ENCODE peak calls at places on chromosomes 12 and 14, in ten cellular contexts. S, D, E, O, I, X, H, L, W and C are unnamed samples.
A peak's percentile ranks its signal among the peaks of the same experiment; 100 is the strongest.

GRCh38 chr14:22776215-22776614 is 9.7 kb downstream of the OXA1L start:
- DNase-seq in S (no peak), D (no peak), E (no peak), O (no peak), I (no peak), X (no peak), H (no peak), L (no peak), W (no peak), C (no peak)

GRCh38 chr12:95548056-95548538 is 3.2 kb downstream of the USP44 start:
- DNase-seq in S (peak; percentile 19), D (no peak), E (peak; percentile 76), O (no peak), I (no peak), X (no peak), H (no peak), L (peak; percentile 39), W (peak; percentile 25), C (peak; percentile 69)

GRCh38 chr12:45369065-45369464 is 153.2 kb downstream of the ANO6 start:
- DNase-seq in S (no peak), D (no peak), E (no peak), O (peak; percentile 83), I (peak; percentile 65), X (peak; percentile 23), H (no peak), L (no peak), W (no peak), C (no peak)

GRCh38 chr14:74377976-74378690 is 29.9 kb downstream of the VRTN start:
- DNase-seq in S (no peak), D (no peak), E (no peak), O (no peak), I (no peak), X (no peak), H (no peak), L (no peak), W (no peak), C (no peak)

GRCh38 chr14:60922050-60922449 is 58.8 kb downstream of the TRMT5 start:
- DNase-seq in S (no peak), D (no peak), E (no peak), O (peak; percentile 62), I (no peak), X (no peak), H (no peak), L (no peak), W (no peak), C (no peak)

GRCh38 chr12:87127272-87127671 is 871.1 kb upstream of the MGAT4C start:
- DNase-seq in S (no peak), D (no peak), E (no peak), O (peak; percentile 61), I (peak; percentile 49), X (no peak), H (no peak), L (no peak), W (no peak), C (no peak)

GRCh38 chr12:22230280-22230794 is 104.2 kb downstream of the ST8SIA1 start:
- DNase-seq in S (no peak), D (no peak), E (no peak), O (peak; percentile 69), I (no peak), X (no peak), H (no peak), L (no peak), W (no peak), C (no peak)

GRCh38 chr12:57454566-57455373 is at the start of gene INHBE:
- DNase-seq in S (no peak), D (peak; percentile 84), E (no peak), O (peak; percentile 96), I (peak; percentile 78), X (peak; percentile 94), H (no peak), L (no peak), W (no peak), C (no peak)

GRCh38 chr12:7832059-7832696 is 40.5 kb downstream of the SLC2A14 start:
- DNase-seq in S (peak; percentile 13), D (peak; percentile 80), E (no peak), O (peak; percentile 71), I (peak; percentile 78), X (peak; percentile 27), H (peak; percentile 46), L (peak; percentile 48), W (no peak), C (no peak)
- TF ChIP-seq CTCF in S (no peak), D (peak; percentile 86), E (no peak), O (peak; percentile 71), I (peak; percentile 66), X (peak; percentile 68), H (peak; percentile 36), L (peak; percentile 44), W (peak; percentile 53), C (peak; percentile 69)

DNA sequence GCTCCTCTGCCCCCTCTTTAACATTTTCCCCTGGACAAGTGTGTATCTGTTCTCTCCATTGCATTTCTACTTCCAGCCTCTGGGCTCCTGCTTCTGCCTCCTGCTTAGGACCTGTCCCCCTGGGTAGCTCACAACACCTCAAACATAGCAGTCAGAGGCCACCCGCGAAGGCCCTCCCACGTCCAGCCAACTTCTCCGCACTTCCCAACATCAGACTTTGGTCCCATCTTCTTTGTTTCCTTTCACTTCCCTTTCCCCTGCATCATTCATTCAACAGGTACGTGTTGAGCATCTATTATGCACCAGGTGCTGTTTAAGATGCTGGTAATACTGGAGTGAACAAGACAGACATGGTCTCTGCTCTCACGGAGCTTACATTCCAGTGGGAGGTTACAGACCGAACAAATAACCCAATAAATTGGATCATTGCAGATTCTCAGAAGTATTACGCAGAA is 3.1 kb downstream of the C12orf57 start:
- DNase-seq in S (no peak), D (no peak), E (no peak), O (no peak), I (no peak), X (no peak), H (no peak), L (no peak), W (no peak), C (no peak)
- TF ChIP-seq CTCF in S (no peak), D (no peak), E (no peak), O (no peak), I (no peak), X (no peak), H (no peak), L (no peak), W (no peak), C (no peak)

GRCh38 chr12:46934374-46935111 is 108.7 kb upstream of the SLC38A4 start:
- DNase-seq in S (no peak), D (no peak), E (no peak), O (no peak), I (no peak), X (no peak), H (no peak), L (no peak), W (no peak), C (no peak)

GRCh38 chr12:46935448-46935847 is 109.7 kb upstream of the SLC38A4 start:
- DNase-seq in S (no peak), D (no peak), E (no peak), O (no peak), I (no peak), X (no peak), H (no peak), L (no peak), W (no peak), C (no peak)

GRCh38 chr12:46936042-46936441 is 110.2 kb upstream of the SLC38A4 start:
- DNase-seq in S (no peak), D (no peak), E (no peak), O (no peak), I (no peak), X (no peak), H (no peak), L (no peak), W (no peak), C (no peak)

GRCh38 chr12:46930101-46930500 is 104.3 kb upstream of the SLC38A4 start:
- DNase-seq in S (no peak), D (no peak), E (no peak), O (no peak), I (no peak), X (no peak), H (no peak), L (no peak), W (no peak), C (no peak)

GRCh38 chr12:46933947-46934346 is 108.2 kb upstream of the SLC38A4 start:
- DNase-seq in S (no peak), D (no peak), E (no peak), O (peak; percentile 77), I (peak; percentile 79), X (no peak), H (peak; percentile 28), L (peak; percentile 20), W (no peak), C (no peak)
- TF ChIP-seq CTCF in S (no peak), D (peak; percentile 47), E (peak; percentile 30), O (peak; percentile 81), I (peak; percentile 70), X (peak; percentile 65), H (peak; percentile 38), L (peak; percentile 65), W (peak; percentile 63), C (peak; percentile 68)

GRCh38 chr12:74899031-74899829 is 310.4 kb downstream of the KCNC2 start:
- DNase-seq in S (no peak), D (no peak), E (no peak), O (no peak), I (no peak), X (no peak), H (no peak), L (no peak), W (no peak), C (no peak)

GRCh38 chr12:74900232-74900631 is 309.4 kb downstream of the KCNC2 start:
- DNase-seq in S (no peak), D (no peak), E (no peak), O (no peak), I (no peak), X (no peak), H (no peak), L (no peak), W (no peak), C (no peak)

GRCh38 chr12:74897425-74898211 is 312.0 kb downstream of the KCNC2 start:
- DNase-seq in S (no peak), D (no peak), E (no peak), O (no peak), I (no peak), X (no peak), H (no peak), L (no peak), W (no peak), C (no peak)

GRCh38 chr12:74906224-74906623 is 303.4 kb downstream of the KCNC2 start:
- DNase-seq in S (no peak), D (no peak), E (no peak), O (no peak), I (no peak), X (no peak), H (no peak), L (no peak), W (no peak), C (no peak)

DNA sequence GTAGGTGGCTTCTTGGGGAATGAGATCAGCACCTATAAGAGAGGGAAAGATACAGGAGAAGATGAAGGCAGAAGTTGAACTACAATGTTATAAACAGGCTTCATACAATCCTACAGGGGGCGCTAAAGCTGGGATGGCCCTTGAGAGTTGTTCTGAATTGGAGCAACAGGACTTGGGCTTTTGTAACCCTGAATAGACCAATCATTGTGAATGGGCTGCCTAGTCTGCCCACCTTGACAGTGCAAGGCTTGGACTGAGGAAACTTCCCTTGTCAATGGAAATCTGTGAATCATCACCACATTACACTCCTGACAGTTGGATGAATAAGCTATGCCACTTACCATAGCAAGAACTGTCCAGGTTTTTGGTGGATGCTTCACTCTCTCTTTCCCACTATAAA is 306.1 kb downstream of the KCNC2 start:
- DNase-seq in S (no peak), D (no peak), E (no peak), O (no peak), I (no peak), X (no peak), H (no peak), L (no peak), W (no peak), C (no peak)
- TF ChIP-seq CTCF in S (no peak), D (no peak), E (no peak), O (peak; percentile 8), I (no peak), X (peak; percentile 25), H (peak; percentile 34), L (no peak), W (no peak), C (peak; percentile 53)